ENCODE peak calls at places on chromosome 19, in five cellular contexts. One of them, this sample, is unnamed.

GRCh38 chr19:37507167-37507464 is 377 bp downstream of the ZNF793 start:
- DNase-seq in right lobe of liver: no peak
- DNase-seq in esophagus muscularis mucosa: no peak
- DNase-seq in psoas muscle: no peak
- DNase-seq in lung: no peak
- DNase-seq in this sample: no peak

GRCh38 chr19:7916137-7916907 is 1.7 kb downstream of the TGFBR3L start:
- DNase-seq in psoas muscle: no peak
- DNase-seq in right lobe of liver: peak
- DNase-seq in esophagus muscularis mucosa: no peak
- DNase-seq in lung: no peak
- DNase-seq in this sample: no peak

GRCh38 chr19:39154626-39155100 is 29.1 kb downstream of the PAK4 start:
- DNase-seq in esophagus muscularis mucosa: no peak
- DNase-seq in psoas muscle: no peak
- DNase-seq in right lobe of liver: no peak
- DNase-seq in lung: peak
- DNase-seq in this sample: no peak

GRCh38 chr19:18415177-18415867 is 3.9 kb upstream of the SSBP4 start:
- DNase-seq in right lobe of liver: peak
- DNase-seq in lung: no peak
- DNase-seq in esophagus muscularis mucosa: no peak
- DNase-seq in psoas muscle: peak
- DNase-seq in this sample: no peak

GRCh38 chr19:54674021-54674617 is 11.3 kb downstream of the LILRB4 start:
- DNase-seq in esophagus muscularis mucosa: no peak
- DNase-seq in lung: no peak
- DNase-seq in right lobe of liver: no peak
- DNase-seq in psoas muscle: no peak
- DNase-seq in this sample: no peak

GRCh38 chr19:719081-719512 is 10.4 kb downstream of the PALM start:
- DNase-seq in esophagus muscularis mucosa: no peak
- DNase-seq in psoas muscle: peak
- DNase-seq in right lobe of liver: no peak
- DNase-seq in lung: no peak
- DNase-seq in this sample: no peak

GRCh38 chr19:34241513-34242337 is 12.6 kb upstream of the GARRE1 start:
- DNase-seq in esophagus muscularis mucosa: no peak
- DNase-seq in right lobe of liver: no peak
- DNase-seq in psoas muscle: no peak
- DNase-seq in lung: peak
- DNase-seq in this sample: no peak

GRCh38 chr19:19997656-19998268 is 41.5 kb downstream of the ZNF682 start:
- DNase-seq in psoas muscle: peak
- DNase-seq in esophagus muscularis mucosa: no peak
- DNase-seq in right lobe of liver: no peak
- DNase-seq in lung: no peak
- DNase-seq in this sample: no peak

GRCh38 chr19:29054886-29055675 is 157.9 kb downstream of the UQCRFS1 start:
- DNase-seq in lung: no peak
- DNase-seq in right lobe of liver: no peak
- DNase-seq in psoas muscle: no peak
- DNase-seq in esophagus muscularis mucosa: no peak
- DNase-seq in this sample: no peak

GRCh38 chr19:32661318-32661717 is 13.7 kb downstream of the ANKRD27 start:
- DNase-seq in psoas muscle: no peak
- DNase-seq in esophagus muscularis mucosa: no peak
- DNase-seq in right lobe of liver: no peak
- DNase-seq in lung: no peak
- DNase-seq in this sample: no peak

GRCh38 chr19:35311901-35312665 is 16.9 kb upstream of the CD22 start:
- DNase-seq in right lobe of liver: no peak
- DNase-seq in psoas muscle: no peak
- DNase-seq in esophagus muscularis mucosa: no peak
- DNase-seq in lung: no peak
- DNase-seq in this sample: no peak

GRCh38 chr19:6925801-6926751 is 38.7 kb downstream of the ADGRE1 start:
- DNase-seq in psoas muscle: no peak
- DNase-seq in lung: no peak
- DNase-seq in esophagus muscularis mucosa: no peak
- DNase-seq in right lobe of liver: no peak
- DNase-seq in this sample: no peak

GRCh38 chr19:38915329-38916321 is 3.6 kb upstream of the CCER2 start:
- DNase-seq in esophagus muscularis mucosa: no peak
- DNase-seq in psoas muscle: no peak
- DNase-seq in right lobe of liver: peak
- DNase-seq in lung: no peak
- DNase-seq in this sample: no peak

GRCh38 chr19:18731562-18732008 is 48.1 kb downstream of the CRTC1 start:
- DNase-seq in right lobe of liver: no peak
- DNase-seq in lung: no peak
- DNase-seq in esophagus muscularis mucosa: no peak
- DNase-seq in psoas muscle: no peak
- DNase-seq in this sample: no peak

GRCh38 chr19:7199613-7200533 is 94.3 kb downstream of the INSR start:
- DNase-seq in psoas muscle: no peak
- DNase-seq in right lobe of liver: no peak
- DNase-seq in lung: no peak
- DNase-seq in esophagus muscularis mucosa: no peak
- DNase-seq in this sample: no peak

GRCh38 chr19:6536138-6536671 is 5.4 kb downstream of the TNFSF9 start:
- DNase-seq in psoas muscle: peak
- DNase-seq in right lobe of liver: no peak
- DNase-seq in esophagus muscularis mucosa: no peak
- DNase-seq in lung: peak
- DNase-seq in this sample: peak

GRCh38 chr19:8536282-8536681 is 22.3 kb upstream of the ZNF414 start:
- DNase-seq in lung: no peak
- DNase-seq in right lobe of liver: no peak
- DNase-seq in esophagus muscularis mucosa: no peak
- DNase-seq in psoas muscle: no peak
- DNase-seq in this sample: no peak

GRCh38 chr19:53432088-53432661 is 391 bp downstream of the ZNF761 start:
- DNase-seq in psoas muscle: peak
- DNase-seq in right lobe of liver: peak
- DNase-seq in esophagus muscularis mucosa: no peak
- DNase-seq in lung: peak
- DNase-seq in this sample: no peak

GRCh38 chr19:999379-999719 is 870 bp upstream of the GRIN3B start:
- DNase-seq in right lobe of liver: no peak
- DNase-seq in psoas muscle: no peak
- DNase-seq in lung: no peak
- DNase-seq in esophagus muscularis mucosa: no peak
- DNase-seq in this sample: no peak

GRCh38 chr19:52691215-52691610 is 43.6 kb downstream of the ZNF611 start:
- DNase-seq in right lobe of liver: no peak
- DNase-seq in esophagus muscularis mucosa: no peak
- DNase-seq in lung: no peak
- DNase-seq in psoas muscle: peak
- DNase-seq in this sample: no peak

GRCh38 chr19:55117063-55117635 is 288 bp downstream of the PPP1R12C start:
- DNase-seq in psoas muscle: peak
- DNase-seq in esophagus muscularis mucosa: no peak
- DNase-seq in lung: no peak
- DNase-seq in right lobe of liver: peak
- DNase-seq in this sample: no peak

GRCh38 chr19:55600336-55601028 is 394 bp downstream of the ZNF524 start:
- DNase-seq in lung: peak
- DNase-seq in right lobe of liver: peak
- DNase-seq in esophagus muscularis mucosa: no peak
- DNase-seq in psoas muscle: no peak
- DNase-seq in this sample: no peak

GRCh38 chr19:47351545-47351944 is 2.4 kb downstream of the DHX34 start:
- DNase-seq in psoas muscle: no peak
- DNase-seq in right lobe of liver: no peak
- DNase-seq in esophagus muscularis mucosa: no peak
- DNase-seq in lung: no peak
- DNase-seq in this sample: no peak

GRCh38 chr19:38294090-38294489 is 10.0 kb upstream of the C19orf33 start:
- DNase-seq in esophagus muscularis mucosa: no peak
- DNase-seq in lung: no peak
- DNase-seq in right lobe of liver: no peak
- DNase-seq in psoas muscle: no peak
- DNase-seq in this sample: no peak

GRCh38 chr19:29667941-29668340 is 2.7 kb downstream of the PLEKHF1 start:
- DNase-seq in esophagus muscularis mucosa: no peak
- DNase-seq in right lobe of liver: peak
- DNase-seq in lung: no peak
- DNase-seq in psoas muscle: no peak
- DNase-seq in this sample: no peak

GRCh38 chr19:34173145-34173956 is 1.0 kb downstream of the LSM14A start:
- DNase-seq in lung: peak
- DNase-seq in right lobe of liver: peak
- DNase-seq in psoas muscle: peak
- DNase-seq in esophagus muscularis mucosa: peak
- DNase-seq in this sample: peak

GRCh38 chr19:46416077-46416709 is 2.8 kb upstream of the CCDC8 start:
- DNase-seq in lung: peak
- DNase-seq in right lobe of liver: peak
- DNase-seq in psoas muscle: peak
- DNase-seq in esophagus muscularis mucosa: no peak
- DNase-seq in this sample: no peak

GRCh38 chr19:6087074-6087506 is 23.2 kb downstream of the RFX2 start:
- DNase-seq in esophagus muscularis mucosa: no peak
- DNase-seq in right lobe of liver: no peak
- DNase-seq in psoas muscle: no peak
- DNase-seq in lung: no peak
- DNase-seq in this sample: no peak

GRCh38 chr19:52542984-52543664 is 15.7 kb downstream of the ZNF808 start:
- DNase-seq in psoas muscle: no peak
- DNase-seq in esophagus muscularis mucosa: no peak
- DNase-seq in right lobe of liver: no peak
- DNase-seq in lung: no peak
- DNase-seq in this sample: no peak

GRCh38 chr19:19420570-19421301 is 15.3 kb downstream of the GATAD2A start:
- DNase-seq in psoas muscle: no peak
- DNase-seq in lung: no peak
- DNase-seq in right lobe of liver: no peak
- DNase-seq in esophagus muscularis mucosa: no peak
- DNase-seq in this sample: no peak

GRCh38 chr19:51259348-51260245 is 8.7 kb downstream of the SIGLECL1 start:
- DNase-seq in psoas muscle: no peak
- DNase-seq in right lobe of liver: no peak
- DNase-seq in lung: no peak
- DNase-seq in esophagus muscularis mucosa: no peak
- DNase-seq in this sample: no peak

GRCh38 chr19:55353803-55354697 is 469 bp downstream of the COX6B2 start:
- DNase-seq in lung: no peak
- DNase-seq in psoas muscle: peak
- DNase-seq in esophagus muscularis mucosa: no peak
- DNase-seq in right lobe of liver: peak
- DNase-seq in this sample: no peak

GRCh38 chr19:46179076-46179740 is 31.2 kb downstream of the IGFL2 start:
- DNase-seq in esophagus muscularis mucosa: no peak
- DNase-seq in psoas muscle: no peak
- DNase-seq in right lobe of liver: no peak
- DNase-seq in lung: no peak
- DNase-seq in this sample: no peak

GRCh38 chr19:41945135-41945766 is 13.9 kb downstream of the RABAC1 start:
- DNase-seq in esophagus muscularis mucosa: no peak
- DNase-seq in psoas muscle: no peak
- DNase-seq in right lobe of liver: no peak
- DNase-seq in lung: no peak
- DNase-seq in this sample: no peak

DNA sequence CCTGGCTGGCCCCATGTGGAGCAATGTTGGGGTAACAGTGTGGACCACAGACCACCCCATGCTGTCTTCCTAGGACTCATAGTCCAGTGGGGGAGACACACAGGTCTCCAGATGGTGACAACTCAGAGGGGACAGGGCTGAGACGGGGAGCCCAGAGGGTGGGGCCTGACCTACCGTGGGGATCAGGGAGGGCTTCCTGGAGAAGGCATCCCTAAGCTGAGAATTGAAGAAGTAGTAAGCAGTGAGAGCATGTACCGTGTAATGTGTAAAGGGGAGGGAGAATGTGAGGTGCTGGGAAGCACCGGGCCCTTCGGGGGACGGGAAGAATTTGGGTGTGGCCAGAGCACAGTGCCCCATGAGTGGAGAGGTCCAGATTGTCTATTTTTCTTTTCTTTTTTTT is 31.0 kb downstream of the PPP1R37 start:
- DNase-seq in lung: no peak
- DNase-seq in esophagus muscularis mucosa: no peak
- DNase-seq in right lobe of liver: no peak
- DNase-seq in psoas muscle: no peak
- DNase-seq in this sample: no peak
- H3K27ac ChIP-seq in lung: no peak
- H3K27ac ChIP-seq in esophagus muscularis mucosa: no peak
- H3K27ac ChIP-seq in right lobe of liver: no peak
- H3K27ac ChIP-seq in psoas muscle: no peak
- H3K27ac ChIP-seq in this sample: no peak

DNA sequence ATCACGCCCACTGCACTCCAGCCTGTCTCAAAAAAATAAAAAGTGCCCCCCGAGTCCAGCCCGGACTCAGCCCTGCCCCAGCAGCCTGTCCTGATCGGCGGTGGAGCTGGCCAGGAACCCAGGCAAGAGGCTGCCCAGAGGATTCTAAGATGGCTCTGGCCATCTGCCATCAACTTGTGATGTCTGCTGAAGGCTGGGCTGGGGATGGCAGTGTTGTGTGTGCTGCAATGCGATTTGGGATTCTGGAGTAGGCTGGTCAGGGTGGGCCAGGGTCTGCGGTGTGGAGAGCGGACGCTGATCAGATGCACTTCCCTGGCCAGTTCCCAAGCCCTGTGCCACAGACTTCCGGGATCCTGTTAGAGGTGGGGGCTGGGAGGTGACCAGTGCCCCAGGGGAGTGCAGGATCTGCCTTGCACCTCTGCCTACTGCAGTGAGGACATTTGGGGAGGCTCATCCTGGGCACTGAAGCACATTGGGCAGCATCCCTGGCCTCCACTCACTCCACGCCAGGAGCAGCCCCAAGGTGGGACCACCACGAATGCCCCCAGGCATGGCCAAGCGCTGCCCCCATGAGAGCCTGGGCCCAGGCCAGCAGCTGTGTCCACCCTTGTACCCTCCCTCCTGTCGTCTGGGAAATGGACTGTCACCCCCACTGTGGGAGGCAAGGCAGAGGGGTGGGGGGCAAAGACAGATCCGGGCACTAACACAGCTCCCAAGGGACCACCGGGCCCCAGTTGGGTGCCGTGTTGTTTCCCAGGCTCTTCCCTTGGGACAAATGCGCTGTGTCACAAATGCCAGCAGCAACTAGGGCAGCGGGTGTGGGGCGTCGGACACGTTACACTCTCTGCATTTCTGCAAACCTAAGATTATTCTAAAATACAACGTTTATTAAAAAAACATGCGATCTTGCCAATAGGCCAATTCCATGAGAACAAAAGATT is 3.4 kb upstream of the TBXA2R start:
- DNase-seq in right lobe of liver: no peak
- DNase-seq in psoas muscle: no peak
- DNase-seq in lung: no peak
- DNase-seq in esophagus muscularis mucosa: no peak
- DNase-seq in this sample: no peak
- H3K27ac ChIP-seq in right lobe of liver: no peak
- H3K27ac ChIP-seq in psoas muscle: no peak
- H3K27ac ChIP-seq in lung: no peak
- H3K27ac ChIP-seq in esophagus muscularis mucosa: peak
- H3K27ac ChIP-seq in this sample: no peak

GRCh38 chr19:49852631-49853126 is 1.7 kb downstream of the PTOV1 start:
- DNase-seq in psoas muscle: no peak
- DNase-seq in esophagus muscularis mucosa: no peak
- DNase-seq in right lobe of liver: no peak
- DNase-seq in lung: no peak
- DNase-seq in this sample: no peak
- H3K27ac ChIP-seq in psoas muscle: peak
- H3K27ac ChIP-seq in esophagus muscularis mucosa: no peak
- H3K27ac ChIP-seq in right lobe of liver: no peak
- H3K27ac ChIP-seq in lung: no peak
- H3K27ac ChIP-seq in this sample: no peak

GRCh38 chr19:57363734-57364181 is 407 bp downstream of the TRAPPC2B start:
- DNase-seq in esophagus muscularis mucosa: no peak
- DNase-seq in lung: no peak
- DNase-seq in psoas muscle: no peak
- DNase-seq in right lobe of liver: no peak
- DNase-seq in this sample: no peak
- H3K27ac ChIP-seq in esophagus muscularis mucosa: peak
- H3K27ac ChIP-seq in lung: peak
- H3K27ac ChIP-seq in psoas muscle: peak
- H3K27ac ChIP-seq in right lobe of liver: peak
- H3K27ac ChIP-seq in this sample: peak

This sample was measured in epithelial cell of prostate.